ENCODE peak calls at places on chromosomes 7 and 10, in seven cellular contexts. H is kidney, C is neuronal stem cell, B is HCT116, K is fibroblast of lung, U is colonic mucosa, S is IMR-90. A is an unnamed sample.
A peak's percentile ranks its signal among the peaks of the same experiment; 100 is the strongest.

GRCh38 chr7:14023838-14024237 is 34.4 kb upstream of the ETV1 start:
- DNase-seq in H (no peak), C (no peak), B (no peak), K (no peak), U (no peak), S (no peak), A (no peak)

GRCh38 chr10:112986791-112987190 is 36.7 kb downstream of the TCF7L2 start:
- DNase-seq in H (no peak), C (no peak), B (no peak), K (no peak), U (no peak), S (no peak), A (no peak)

GRCh38 chr7:156527458-156527890 is 113.1 kb upstream of the RNF32 start:
- DNase-seq in H (no peak), C (no peak), B (no peak), K (no peak), U (peak; percentile 62), S (no peak), A (no peak)

GRCh38 chr7:120521761-120522737 is 249.1 kb downstream of the KCND2 start:
- DNase-seq in H (no peak), C (no peak), B (no peak), K (no peak), U (no peak), S (no peak), A (peak; percentile 48)

GRCh38 chr7:100433592-100434296 is 2.6 kb downstream of the PPP1R35 start:
- DNase-seq in H (no peak), C (no peak), B (no peak), K (no peak), U (no peak), S (no peak), A (no peak)

GRCh38 chr7:156560075-156560474 is 80.5 kb upstream of the RNF32 start:
- DNase-seq in H (no peak), C (no peak), B (no peak), K (no peak), U (peak; percentile 27), S (no peak), A (peak; percentile 83)

GRCh38 chr7:129825005-129825553 is 127.7 kb downstream of the UBE2H start:
- DNase-seq in H (peak; percentile 91), C (peak; percentile 61), B (peak; percentile 91), K (peak; percentile 37), U (peak; percentile 77), S (no peak), A (peak; percentile 98)

GRCh38 chr7:11341285-11341944 is 367.7 kb downstream of the PHF14 start:
- DNase-seq in H (no peak), C (no peak), B (peak; percentile 8), K (peak; percentile 54), U (no peak), S (no peak), A (no peak)

GRCh38 chr7:15104411-15105092 is 202.0 kb upstream of the DGKB start:
- DNase-seq in H (no peak), C (peak; percentile 4), B (no peak), K (no peak), U (no peak), S (no peak), A (no peak)

GRCh38 chr7:99355098-99355497 is 19.4 kb upstream of the ARPC1B start:
- DNase-seq in H (no peak), C (no peak), B (no peak), K (no peak), U (no peak), S (no peak), A (no peak)

GRCh38 chr7:140512317-140513000 is 33.2 kb upstream of the MKRN1 start:
- DNase-seq in H (peak; percentile 90), C (no peak), B (peak; percentile 27), K (no peak), U (peak; percentile 98), S (no peak), A (no peak)

DNA sequence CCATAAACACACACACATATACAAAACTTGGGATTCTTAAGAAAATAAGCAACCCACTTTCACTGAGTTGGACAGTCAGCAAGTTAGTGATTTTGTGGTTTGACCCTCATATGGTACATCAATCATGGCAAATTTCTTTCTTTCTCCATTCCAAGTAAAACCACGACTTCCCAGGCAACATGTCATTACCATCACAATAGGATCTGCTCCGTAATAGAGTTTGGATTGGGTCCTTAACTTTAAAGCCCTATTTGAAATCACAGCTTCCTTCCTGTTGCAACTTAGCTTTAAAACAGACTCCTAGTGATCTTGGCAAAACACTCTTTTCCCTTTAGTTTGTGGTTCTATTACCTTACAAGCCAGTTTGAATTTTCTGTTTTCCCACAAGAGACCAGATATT is 483.6 kb downstream of the INHBA start:
- DNase-seq in H (no peak), C (no peak), B (no peak), K (peak; percentile 89), U (no peak), S (peak; percentile 85), A (no peak)
- H3K9ac ChIP-seq in H (no peak overlapping the region), C (no peak overlapping the region), B (no peak overlapping the region), K (no peak overlapping the region), U (no peak overlapping the region), S (no peak overlapping the region), A (no peak overlapping the region)

DNA sequence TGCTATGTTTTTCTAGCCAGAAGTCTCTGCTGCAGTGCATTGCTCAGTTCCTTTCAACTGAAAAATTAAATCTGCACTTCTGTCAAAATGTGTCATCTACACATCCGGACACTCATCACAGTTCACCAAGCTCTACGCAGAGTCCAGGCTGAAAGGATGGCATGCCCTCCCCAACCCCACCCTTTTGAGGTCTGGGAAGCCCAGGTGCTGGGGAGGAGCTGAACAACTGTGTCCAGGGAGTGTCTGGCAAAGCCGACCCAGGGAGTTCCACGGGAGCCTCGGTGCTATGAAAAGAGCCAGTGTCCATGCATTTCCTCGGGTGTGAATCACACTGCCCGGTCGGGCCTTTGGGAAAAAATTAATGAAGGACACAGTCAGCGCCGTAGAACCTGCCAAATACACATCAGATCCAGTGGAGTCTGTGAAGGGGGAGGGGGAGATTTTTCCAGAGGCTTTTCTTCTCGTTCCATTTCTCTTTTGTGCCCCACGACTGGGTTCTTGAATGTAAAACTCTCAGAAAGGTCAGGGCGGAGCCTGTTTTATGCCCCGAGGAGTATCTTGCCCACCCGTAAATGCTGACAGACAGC is 738 bp upstream of the PALS2 start:
- DNase-seq in H (peak; percentile 84), C (no peak), B (no peak), K (peak; percentile 36), U (peak; percentile 42), S (peak; percentile 32), A (no peak)
- H3K4me3 ChIP-seq in H (peak overlapping the region; percentile 70), C (peak overlapping the region; percentile 96), B (peak overlapping the region; percentile 57), K (peak overlapping the region; percentile 78), U (peak overlapping the region; percentile 55), S (peak overlapping the region; percentile 98), A (peak overlapping the region; percentile 82)

DNA sequence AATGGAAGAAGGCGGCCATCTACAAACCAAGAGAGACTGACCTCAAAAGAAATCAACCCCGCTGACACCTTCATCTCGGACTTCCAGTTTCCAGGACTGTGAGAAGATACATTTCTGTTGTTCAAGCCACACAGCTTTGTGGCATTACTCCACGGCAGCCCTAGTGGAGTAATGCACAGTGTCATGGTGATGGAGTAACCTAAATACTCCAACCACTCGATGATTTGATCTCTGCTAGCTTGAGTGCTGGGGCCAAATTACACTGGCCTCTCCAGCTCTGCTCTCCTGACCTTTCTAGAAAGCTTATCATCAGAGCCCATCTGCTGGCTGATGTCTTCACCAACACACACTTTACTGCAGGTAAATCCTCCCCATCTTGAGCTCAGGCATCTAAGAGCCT is 52.2 kb downstream of the GALNT17 start:
- DNase-seq in H (no peak), C (no peak), B (no peak), K (no peak), U (no peak), S (no peak), A (no peak)
- H3K9ac ChIP-seq in H (no peak overlapping the region), C (no peak overlapping the region), B (no peak overlapping the region), K (no peak overlapping the region), U (no peak overlapping the region), S (no peak overlapping the region), A (no peak overlapping the region)

DNA sequence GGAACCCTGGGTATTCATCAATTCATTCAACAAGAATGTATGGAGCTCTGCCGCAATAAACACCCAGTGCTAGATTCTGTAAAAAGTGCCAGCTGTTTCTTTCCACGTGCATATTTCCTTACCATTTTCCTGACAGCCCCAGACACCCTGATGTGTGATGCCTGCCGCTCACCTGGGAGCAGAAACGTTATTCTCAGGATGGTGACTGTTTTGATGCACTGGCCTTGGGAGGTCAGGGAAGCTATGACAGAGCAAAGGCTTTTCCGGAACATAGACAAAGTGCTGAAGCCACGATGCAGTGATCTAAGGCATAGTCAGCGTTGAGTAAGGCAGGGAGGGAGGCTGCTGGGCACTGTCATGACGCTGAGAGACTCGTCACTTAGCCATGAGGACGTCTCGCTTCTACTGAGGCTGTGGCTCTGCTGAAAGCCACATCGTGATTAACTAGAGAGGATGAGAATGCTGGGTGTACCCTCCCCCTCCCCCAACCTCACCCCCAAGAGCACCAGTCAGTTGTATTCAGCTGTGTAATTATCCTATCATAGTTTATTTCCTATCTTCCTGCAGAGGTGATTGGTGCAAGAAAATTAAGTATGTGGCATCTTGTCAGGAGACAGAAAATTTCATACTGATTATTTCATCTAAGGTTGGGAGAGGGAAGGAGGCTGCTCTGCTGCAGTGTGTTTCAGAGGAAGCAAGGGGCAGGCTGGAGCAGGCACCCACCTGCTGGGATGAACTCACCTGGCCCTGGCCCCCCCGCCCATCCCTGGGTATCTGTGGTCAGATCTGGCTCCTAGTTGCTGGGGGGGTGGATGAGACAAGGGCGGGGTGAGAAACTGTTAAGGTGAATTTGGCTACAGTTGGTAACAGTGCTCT is 48.8 kb upstream of the SMNDC1 start:
- DNase-seq in H (no peak), C (no peak), B (peak; percentile 73), K (peak; percentile 90), U (no peak), S (peak; percentile 99), A (peak; percentile 84)
- H3K4me3 ChIP-seq in H (no peak overlapping the region), C (no peak overlapping the region), B (peak overlapping the region; percentile 27), K (peak overlapping the region; percentile 36), U (no peak overlapping the region), S (peak overlapping the region; percentile 8), A (no peak overlapping the region)